ENCODE peak calls at places on chromosomes 13 and 19, in eight cellular contexts. One of them, this sample, is unnamed.

GRCh38 chr19:53881482-53882390 is at the start of gene PRKCG:
- DNase-seq in aorta: peak
- DNase-seq in foreskin keratinocyte: no peak
- DNase-seq in ascending aorta: no peak
- DNase-seq in thyroid gland: peak
- DNase-seq in endothelial cell of umbilical vein: no peak
- DNase-seq in CD8-positive, alpha-beta T cell: peak
- DNase-seq in body of pancreas: peak
- DNase-seq in this sample: no peak

GRCh38 chr13:98851276-98851675 is 98.8 kb upstream of the SLC15A1 start:
- DNase-seq in endothelial cell of umbilical vein: no peak
- DNase-seq in CD8-positive, alpha-beta T cell: no peak
- DNase-seq in foreskin keratinocyte: no peak
- DNase-seq in ascending aorta: no peak
- DNase-seq in body of pancreas: no peak
- DNase-seq in thyroid gland: no peak
- DNase-seq in aorta: no peak
- DNase-seq in this sample: no peak

GRCh38 chr13:110349239-110349638 is 42.2 kb downstream of the COL4A2 start:
- DNase-seq in thyroid gland: no peak
- DNase-seq in body of pancreas: no peak
- DNase-seq in endothelial cell of umbilical vein: no peak
- DNase-seq in CD8-positive, alpha-beta T cell: no peak
- DNase-seq in ascending aorta: peak
- DNase-seq in foreskin keratinocyte: no peak
- DNase-seq in aorta: no peak
- DNase-seq in this sample: no peak

GRCh38 chr19:41324921-41325639 is 15.1 kb downstream of the CCDC97 start:
- DNase-seq in aorta: peak
- DNase-seq in ascending aorta: peak
- DNase-seq in body of pancreas: peak
- DNase-seq in endothelial cell of umbilical vein: peak
- DNase-seq in foreskin keratinocyte: peak
- DNase-seq in thyroid gland: peak
- DNase-seq in CD8-positive, alpha-beta T cell: no peak
- DNase-seq in this sample: no peak

GRCh38 chr13:26052136-26052736 is 420 bp upstream of the SHISA2 start:
- DNase-seq in body of pancreas: no peak
- DNase-seq in ascending aorta: no peak
- DNase-seq in aorta: no peak
- DNase-seq in endothelial cell of umbilical vein: no peak
- DNase-seq in foreskin keratinocyte: no peak
- DNase-seq in thyroid gland: peak
- DNase-seq in CD8-positive, alpha-beta T cell: no peak
- DNase-seq in this sample: no peak

GRCh38 chr19:51187395-51188226 is 37.3 kb upstream of the CD33 start:
- DNase-seq in ascending aorta: no peak
- DNase-seq in endothelial cell of umbilical vein: no peak
- DNase-seq in foreskin keratinocyte: no peak
- DNase-seq in CD8-positive, alpha-beta T cell: no peak
- DNase-seq in aorta: peak
- DNase-seq in body of pancreas: no peak
- DNase-seq in thyroid gland: no peak
- DNase-seq in this sample: no peak

GRCh38 chr13:51271528-51272070 is 49.4 kb downstream of the FAM124A start:
- DNase-seq in ascending aorta: no peak
- DNase-seq in thyroid gland: no peak
- DNase-seq in foreskin keratinocyte: no peak
- DNase-seq in body of pancreas: no peak
- DNase-seq in endothelial cell of umbilical vein: no peak
- DNase-seq in aorta: no peak
- DNase-seq in CD8-positive, alpha-beta T cell: no peak
- DNase-seq in this sample: no peak

GRCh38 chr19:49560358-49560900 is 19.9 kb downstream of the NOSIP start:
- DNase-seq in foreskin keratinocyte: no peak
- DNase-seq in endothelial cell of umbilical vein: no peak
- DNase-seq in CD8-positive, alpha-beta T cell: no peak
- DNase-seq in aorta: peak
- DNase-seq in thyroid gland: no peak
- DNase-seq in body of pancreas: peak
- DNase-seq in ascending aorta: no peak
- DNase-seq in this sample: peak

GRCh38 chr13:87788363-87788762 is 117.2 kb downstream of the SLITRK5 start:
- DNase-seq in foreskin keratinocyte: no peak
- DNase-seq in body of pancreas: no peak
- DNase-seq in ascending aorta: no peak
- DNase-seq in aorta: no peak
- DNase-seq in thyroid gland: no peak
- DNase-seq in CD8-positive, alpha-beta T cell: no peak
- DNase-seq in endothelial cell of umbilical vein: no peak
- DNase-seq in this sample: no peak

GRCh38 chr19:16586477-16586871 is 14.3 kb upstream of the SLC35E1 start:
- DNase-seq in ascending aorta: no peak
- DNase-seq in body of pancreas: no peak
- DNase-seq in foreskin keratinocyte: no peak
- DNase-seq in endothelial cell of umbilical vein: no peak
- DNase-seq in aorta: no peak
- DNase-seq in thyroid gland: no peak
- DNase-seq in CD8-positive, alpha-beta T cell: no peak
- DNase-seq in this sample: no peak
- H3K27ac ChIP-seq in ascending aorta: no peak
- H3K27ac ChIP-seq in body of pancreas: peak
- H3K27ac ChIP-seq in foreskin keratinocyte: no peak
- H3K27ac ChIP-seq in endothelial cell of umbilical vein: no peak
- H3K27ac ChIP-seq in aorta: no peak
- H3K27ac ChIP-seq in thyroid gland: no peak
- H3K27ac ChIP-seq in CD8-positive, alpha-beta T cell: no peak
- H3K27ac ChIP-seq in this sample: no peak

DNA sequence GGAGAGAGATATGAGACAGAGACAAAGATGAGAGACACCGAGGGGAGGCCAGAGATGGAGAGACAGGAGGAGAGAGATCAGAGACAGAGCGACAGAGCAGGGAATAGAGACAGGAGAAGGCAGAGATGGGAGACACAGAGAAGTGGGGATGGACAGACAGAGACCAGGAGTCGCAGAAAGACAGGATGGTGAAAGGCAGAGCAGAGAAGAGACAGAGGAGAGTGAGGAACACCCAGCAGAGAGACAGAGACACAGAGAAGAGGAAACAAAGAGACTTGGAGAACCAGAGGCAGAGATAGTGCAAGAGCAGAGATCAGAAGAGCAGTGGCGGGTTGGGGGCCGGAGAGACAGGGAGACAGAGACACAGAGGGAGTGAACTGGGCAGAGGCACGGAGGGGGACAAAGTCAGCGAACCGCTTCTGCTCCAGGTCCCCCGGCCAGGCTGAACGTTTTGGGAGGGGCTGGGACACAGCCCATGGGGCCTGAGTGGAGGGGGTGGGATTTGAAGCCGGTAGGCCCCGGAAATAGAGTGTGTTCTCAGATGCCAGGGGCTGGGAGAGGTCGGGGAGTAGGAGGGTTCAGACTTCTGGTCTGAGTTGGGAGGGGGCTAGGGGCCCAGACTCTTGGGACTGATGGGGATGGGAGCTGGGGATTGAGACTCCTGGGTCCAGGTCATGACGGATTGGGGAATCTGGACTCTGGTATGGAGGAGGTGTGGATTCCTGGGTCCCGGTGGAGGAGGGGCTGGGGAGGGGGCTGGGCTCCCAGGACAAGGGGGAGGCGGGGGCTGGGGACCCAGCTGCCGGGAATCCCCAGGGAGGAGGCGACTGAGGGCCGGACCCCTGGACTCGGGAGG is 654 bp downstream of the ZNF579 start:
- DNase-seq in body of pancreas: no peak
- DNase-seq in thyroid gland: peak
- DNase-seq in CD8-positive, alpha-beta T cell: no peak
- DNase-seq in endothelial cell of umbilical vein: peak
- DNase-seq in foreskin keratinocyte: no peak
- DNase-seq in ascending aorta: no peak
- DNase-seq in aorta: peak
- DNase-seq in this sample: no peak
- H3K27ac ChIP-seq in body of pancreas: peak
- H3K27ac ChIP-seq in thyroid gland: peak
- H3K27ac ChIP-seq in CD8-positive, alpha-beta T cell: peak
- H3K27ac ChIP-seq in endothelial cell of umbilical vein: peak
- H3K27ac ChIP-seq in foreskin keratinocyte: no peak
- H3K27ac ChIP-seq in ascending aorta: peak
- H3K27ac ChIP-seq in aorta: no peak
- H3K27ac ChIP-seq in this sample: peak

GRCh38 chr19:46946090-46946489 is 73.5 kb upstream of the NPAS1 start:
- DNase-seq in CD8-positive, alpha-beta T cell: no peak
- DNase-seq in foreskin keratinocyte: no peak
- DNase-seq in ascending aorta: no peak
- DNase-seq in body of pancreas: no peak
- DNase-seq in aorta: no peak
- DNase-seq in endothelial cell of umbilical vein: no peak
- DNase-seq in thyroid gland: no peak
- DNase-seq in this sample: no peak
- H3K27ac ChIP-seq in CD8-positive, alpha-beta T cell: no peak
- H3K27ac ChIP-seq in foreskin keratinocyte: no peak
- H3K27ac ChIP-seq in ascending aorta: peak
- H3K27ac ChIP-seq in body of pancreas: peak
- H3K27ac ChIP-seq in aorta: peak
- H3K27ac ChIP-seq in endothelial cell of umbilical vein: no peak
- H3K27ac ChIP-seq in thyroid gland: peak
- H3K27ac ChIP-seq in this sample: peak

DNA sequence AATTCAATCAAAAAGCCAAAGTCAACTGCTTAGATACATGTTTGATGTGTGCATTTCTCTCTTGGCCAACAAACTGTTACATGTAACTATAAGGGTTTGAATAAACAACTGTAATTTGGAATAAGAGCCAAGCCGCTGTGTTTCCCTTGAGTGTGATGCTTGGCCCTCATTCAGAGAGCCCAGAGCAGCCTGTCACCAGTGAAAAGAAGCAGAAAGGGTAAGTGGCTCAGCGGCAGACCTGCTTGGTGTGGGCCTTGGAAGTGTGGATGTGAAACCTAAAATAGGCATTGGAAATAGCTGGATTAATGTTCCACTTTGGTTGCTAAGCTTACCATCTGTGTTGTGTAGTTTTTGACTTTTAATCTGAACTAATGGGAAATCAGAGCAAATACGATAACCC is 924.6 kb downstream of the OLFM4 start:
- DNase-seq in thyroid gland: no peak
- DNase-seq in endothelial cell of umbilical vein: no peak
- DNase-seq in CD8-positive, alpha-beta T cell: no peak
- DNase-seq in aorta: no peak
- DNase-seq in body of pancreas: no peak
- DNase-seq in ascending aorta: no peak
- DNase-seq in foreskin keratinocyte: no peak
- DNase-seq in this sample: no peak
- H3K27ac ChIP-seq in thyroid gland: no peak
- H3K27ac ChIP-seq in endothelial cell of umbilical vein: no peak
- H3K27ac ChIP-seq in CD8-positive, alpha-beta T cell: no peak
- H3K27ac ChIP-seq in aorta: no peak
- H3K27ac ChIP-seq in body of pancreas: no peak
- H3K27ac ChIP-seq in ascending aorta: no peak
- H3K27ac ChIP-seq in foreskin keratinocyte: no peak
- H3K27ac ChIP-seq in this sample: no peak

GRCh38 chr19:8241646-8242045 is 32.5 kb downstream of the CERS4 start:
- DNase-seq in endothelial cell of umbilical vein: no peak
- DNase-seq in aorta: no peak
- DNase-seq in body of pancreas: no peak
- DNase-seq in thyroid gland: no peak
- DNase-seq in ascending aorta: no peak
- DNase-seq in CD8-positive, alpha-beta T cell: no peak
- DNase-seq in foreskin keratinocyte: no peak
- DNase-seq in this sample: no peak
- H3K27ac ChIP-seq in endothelial cell of umbilical vein: no peak
- H3K27ac ChIP-seq in aorta: no peak
- H3K27ac ChIP-seq in body of pancreas: peak
- H3K27ac ChIP-seq in thyroid gland: no peak
- H3K27ac ChIP-seq in ascending aorta: no peak
- H3K27ac ChIP-seq in CD8-positive, alpha-beta T cell: no peak
- H3K27ac ChIP-seq in foreskin keratinocyte: no peak
- H3K27ac ChIP-seq in this sample: peak

GRCh38 chr19:558770-559439 is 13.5 kb upstream of the BSG start:
- DNase-seq in foreskin keratinocyte: no peak
- DNase-seq in aorta: no peak
- DNase-seq in CD8-positive, alpha-beta T cell: no peak
- DNase-seq in ascending aorta: no peak
- DNase-seq in thyroid gland: no peak
- DNase-seq in body of pancreas: no peak
- DNase-seq in endothelial cell of umbilical vein: no peak
- DNase-seq in this sample: no peak
- H3K27ac ChIP-seq in foreskin keratinocyte: no peak
- H3K27ac ChIP-seq in aorta: no peak
- H3K27ac ChIP-seq in CD8-positive, alpha-beta T cell: no peak
- H3K27ac ChIP-seq in ascending aorta: no peak
- H3K27ac ChIP-seq in thyroid gland: no peak
- H3K27ac ChIP-seq in body of pancreas: no peak
- H3K27ac ChIP-seq in endothelial cell of umbilical vein: no peak
- H3K27ac ChIP-seq in this sample: peak

GRCh38 chr19:52336117-52336811 is at the start of gene ZNF610:
- DNase-seq in ascending aorta: peak
- DNase-seq in endothelial cell of umbilical vein: peak
- DNase-seq in thyroid gland: peak
- DNase-seq in body of pancreas: peak
- DNase-seq in CD8-positive, alpha-beta T cell: peak
- DNase-seq in aorta: peak
- DNase-seq in foreskin keratinocyte: peak
- DNase-seq in this sample: peak

GRCh38 chr19:52331757-52332156 is 4.3 kb upstream of the ZNF610 start:
- DNase-seq in body of pancreas: no peak
- DNase-seq in aorta: no peak
- DNase-seq in thyroid gland: no peak
- DNase-seq in ascending aorta: no peak
- DNase-seq in endothelial cell of umbilical vein: no peak
- DNase-seq in foreskin keratinocyte: peak
- DNase-seq in CD8-positive, alpha-beta T cell: no peak
- DNase-seq in this sample: no peak

GRCh38 chr19:52335768-52336116 is 301 bp upstream of the ZNF610 start:
- DNase-seq in ascending aorta: no peak
- DNase-seq in thyroid gland: no peak
- DNase-seq in foreskin keratinocyte: no peak
- DNase-seq in CD8-positive, alpha-beta T cell: no peak
- DNase-seq in aorta: no peak
- DNase-seq in endothelial cell of umbilical vein: no peak
- DNase-seq in body of pancreas: no peak
- DNase-seq in this sample: no peak

GRCh38 chr19:52336976-52337375 is 933 bp downstream of the ZNF610 start:
- DNase-seq in body of pancreas: no peak
- DNase-seq in foreskin keratinocyte: no peak
- DNase-seq in aorta: no peak
- DNase-seq in endothelial cell of umbilical vein: no peak
- DNase-seq in CD8-positive, alpha-beta T cell: no peak
- DNase-seq in thyroid gland: no peak
- DNase-seq in ascending aorta: no peak
- DNase-seq in this sample: no peak
- H3K27ac ChIP-seq in body of pancreas: peak
- H3K27ac ChIP-seq in foreskin keratinocyte: no peak
- H3K27ac ChIP-seq in aorta: no peak
- H3K27ac ChIP-seq in endothelial cell of umbilical vein: no peak
- H3K27ac ChIP-seq in CD8-positive, alpha-beta T cell: peak
- H3K27ac ChIP-seq in thyroid gland: no peak
- H3K27ac ChIP-seq in ascending aorta: peak
- H3K27ac ChIP-seq in this sample: no peak